ENCODE peak calls at places on chromosomes 16 and 17, in ten cellular contexts. Z is suprapubic skin, O is sigmoid colon, A is stomach, P is GM12891, J is HCT116, E is endothelial cell of umbilical vein, Q is transverse colon, I is GM12892, F is K562. S is an unnamed sample.
A peak's percentile ranks its signal among the peaks of the same experiment; 100 is the strongest.

GRCh38 chr17:14741516-14741915 is 440.6 kb downstream of the HS3ST3B1 start:
- DNase-seq in P (no peak), Q (no peak), I (no peak), E (no peak), J (no peak), O (no peak), Z (no peak), A (no peak), F (no peak), S (no peak)

GRCh38 chr17:56290486-56291118 is 137.3 kb downstream of the ANKFN1 start:
- DNase-seq in E (peak; percentile 26), P (no peak), Z (no peak), I (no peak), Q (no peak), J (no peak), O (no peak), F (no peak), A (no peak), S (no peak)

GRCh38 chr16:48592839-48593429 is 17.0 kb downstream of the N4BP1 start:
- DNase-seq in O (no peak), Z (no peak), I (no peak), J (no peak), P (no peak), E (no peak), Q (no peak), F (no peak), A (no peak), S (no peak)

GRCh38 chr16:86459266-86459665 is 51.1 kb upstream of the FOXF1 start:
- DNase-seq in Q (no peak), J (no peak), O (peak; percentile 80), P (no peak), E (no peak), F (no peak), A (no peak), I (no peak), Z (no peak), S (no peak)

GRCh38 chr17:60327870-60328362 is 64.0 kb downstream of the USP32 start:
- DNase-seq in E (no peak), P (no peak), Q (no peak), F (no peak), J (no peak), Z (no peak), I (no peak), A (no peak), O (no peak), S (no peak)

GRCh38 chr17:30443721-30444120 is 33.5 kb upstream of the GOSR1 start:
- DNase-seq in E (no peak), O (no peak), Z (no peak), A (no peak), J (no peak), P (no peak), F (no peak), I (no peak), Q (no peak), S (no peak)

GRCh38 chr17:67813803-67814180 is 11.5 kb upstream of the BPTF start:
- DNase-seq in E (no peak), P (no peak), J (no peak), O (no peak), F (no peak), Q (no peak), I (no peak), Z (no peak), A (no peak), S (no peak)

GRCh38 chr17:39927928-39928867 is 666 bp downstream of the LRRC3C start:
- DNase-seq in A (peak; percentile 46), Q (peak; percentile 46), F (no peak), I (no peak), E (peak; percentile 19), P (no peak), Z (peak; percentile 78), O (peak; percentile 85), J (no peak), S (no peak)

GRCh38 chr16:56547120-56547948 is 17.5 kb upstream of the MT4 start:
- DNase-seq in J (no peak), O (peak; percentile 70), E (no peak), P (no peak), Q (no peak), F (peak; percentile 11), A (no peak), Z (no peak), I (no peak), S (peak; percentile 41)

GRCh38 chr16:85935957-85936760 is 37.2 kb downstream of the IRF8 start:
- DNase-seq in I (peak; percentile 63), P (peak; percentile 69), Z (no peak), J (no peak), Q (peak; percentile 46), E (no peak), O (no peak), A (no peak), F (no peak), S (no peak)

DNA sequence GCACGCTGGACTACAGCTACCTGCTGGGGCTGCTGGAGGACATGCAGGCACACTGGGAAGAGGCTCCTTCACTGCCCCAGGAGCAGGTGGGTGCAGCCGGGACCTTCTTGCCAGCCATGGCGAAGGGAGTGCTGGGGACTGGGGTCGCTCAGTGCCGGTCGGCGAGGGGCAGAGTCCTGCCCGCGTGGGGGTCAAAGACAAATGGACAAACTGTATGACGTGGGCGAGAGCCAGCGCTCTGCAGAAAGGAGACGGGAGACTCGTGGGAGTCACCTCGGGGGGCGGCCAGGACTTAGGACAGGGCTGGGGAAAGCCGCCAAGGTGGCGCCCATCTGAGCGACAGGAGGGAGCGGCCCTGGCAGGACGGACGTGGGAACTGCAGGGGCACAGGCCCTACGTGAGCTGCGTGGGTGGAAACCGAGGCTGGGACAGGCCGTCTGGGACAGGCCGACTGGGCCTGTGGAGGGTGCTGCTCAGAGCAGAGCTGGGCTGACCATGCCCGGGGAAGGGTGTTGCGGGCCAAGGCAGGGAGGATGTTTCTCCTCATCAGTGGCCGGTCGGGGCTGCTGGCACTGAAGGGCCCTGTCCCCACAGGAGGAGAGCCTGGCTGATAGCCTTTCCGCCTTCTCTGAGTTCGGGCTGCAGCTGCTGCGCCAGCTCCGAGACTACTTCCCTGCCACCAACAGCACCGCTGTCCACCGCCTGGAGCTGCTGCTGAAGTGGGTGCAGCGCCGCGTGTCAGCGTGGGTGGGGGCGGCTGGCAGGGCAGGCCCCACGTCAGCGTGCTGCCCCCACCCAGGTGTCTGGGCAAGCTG is 8.0 kb downstream of the TSR3 start:
- DNase-seq in J (no peak), P (no peak), Q (no peak), O (no peak), F (no peak), Z (no peak), E (no peak), I (no peak), A (no peak), S (no peak)
- TF ChIP-seq POLR2AphosphoS5 in J (no peak), P (no peak), Q (no peak), O (no peak), F (no peak), Z (no peak), E (no peak), I (no peak), A (no peak), S (no peak)

DNA sequence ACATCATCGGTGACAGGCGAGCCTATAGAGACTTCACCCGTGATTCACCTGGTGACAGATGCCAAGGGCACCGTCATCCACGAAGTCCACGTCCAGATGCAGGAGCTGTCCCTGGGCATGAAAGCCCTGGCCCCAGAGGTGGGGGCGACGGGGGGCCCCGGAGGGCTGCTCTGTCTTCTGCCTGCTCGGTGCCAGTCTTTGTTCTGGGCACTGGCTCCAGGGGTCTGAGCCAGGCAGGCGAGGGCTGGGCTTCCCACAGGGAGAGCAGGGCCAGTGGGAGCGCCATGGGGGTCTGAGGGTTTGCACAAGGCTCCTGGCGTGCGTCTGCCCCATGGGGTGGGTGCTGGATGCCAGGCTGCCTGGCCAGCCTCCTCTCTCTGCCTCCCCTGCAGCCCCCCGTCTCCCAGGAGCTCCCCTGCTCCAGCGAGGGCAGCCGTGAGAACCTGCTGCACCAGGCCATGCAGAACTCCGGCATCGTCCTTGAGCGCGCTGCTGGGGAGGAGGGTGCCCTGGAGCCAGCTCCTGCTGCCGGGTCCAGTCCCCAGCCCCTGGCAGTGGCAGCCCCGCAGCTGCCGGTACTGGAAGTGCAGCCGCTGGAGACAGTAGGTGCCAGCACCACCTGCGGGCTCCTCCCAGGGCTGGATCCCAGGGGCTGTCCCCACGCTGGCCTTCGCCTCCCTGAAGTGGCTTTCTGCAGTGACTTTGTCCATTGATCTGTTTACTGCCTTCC is 3.0 kb upstream of the DNASE1L2 start:
- DNase-seq in I (no peak), Z (peak; percentile 62), F (no peak), Q (no peak), E (no peak), P (no peak), J (no peak), A (no peak), O (no peak), S (no peak)
- TF ChIP-seq POLR2A in I (no peak), Z (no peak), F (peak; percentile 23), Q (no peak), E (no peak), P (no peak), J (no peak), A (no peak), O (no peak), S (no peak)

GRCh38 chr17:81084691-81085419 is 49.9 kb downstream of the BAIAP2 start:
- DNase-seq in A (peak; percentile 93), Z (no peak), F (no peak), Q (no peak), O (no peak), P (no peak), J (no peak), I (no peak), E (no peak), S (no peak)
- TF ChIP-seq POLR2AphosphoS5 in A (peak; percentile 12), Z (no peak), F (no peak), Q (no peak), O (no peak), P (no peak), J (no peak), I (no peak), E (no peak), S (no peak)

GRCh38 chr17:75627094-75627493 is 6.1 kb upstream of the SMIM5 start:
- DNase-seq in Q (no peak), A (no peak), Z (no peak), E (no peak), O (no peak), F (no peak), J (no peak), P (no peak), I (no peak), S (no peak)

GRCh38 chr17:75629157-75629556 is 4.1 kb upstream of the SMIM5 start:
- DNase-seq in Z (no peak), E (no peak), I (no peak), Q (no peak), F (no peak), J (no peak), P (no peak), A (no peak), O (no peak), S (no peak)

GRCh38 chr17:75630071-75630917 is 2.9 kb upstream of the SMIM5 start:
- DNase-seq in P (no peak), Q (no peak), I (no peak), J (no peak), O (no peak), E (no peak), F (no peak), Z (no peak), A (no peak), S (no peak)

GRCh38 chr17:75626496-75627038 is 6.7 kb upstream of the SMIM5 start:
- DNase-seq in O (no peak), Q (no peak), I (no peak), A (no peak), E (no peak), Z (no peak), F (no peak), J (no peak), P (no peak), S (no peak)

DNA sequence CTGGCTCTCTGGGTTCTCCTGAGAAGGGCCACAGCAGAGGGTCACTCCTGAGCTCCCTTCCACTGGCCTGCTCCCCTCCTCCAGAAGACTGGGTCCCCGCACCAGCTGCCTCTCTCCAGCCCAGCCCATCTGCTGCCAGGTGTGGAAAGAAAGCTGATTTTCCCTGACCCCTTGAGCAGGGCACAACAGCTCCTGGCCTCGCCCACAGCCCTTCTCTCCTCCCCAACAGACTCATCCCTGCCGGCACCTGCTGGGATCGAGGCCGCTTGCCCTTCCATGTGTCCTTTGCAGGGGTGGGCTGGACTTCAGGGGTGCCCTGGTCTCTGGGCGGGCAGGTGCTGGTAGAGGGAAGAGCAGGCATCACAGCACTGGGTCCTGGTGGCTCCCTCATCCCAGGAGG is 4.8 kb upstream of the SMIM5 start:
- DNase-seq in E (no peak), F (no peak), O (no peak), Z (no peak), J (no peak), P (no peak), I (no peak), Q (no peak), A (no peak), S (no peak)
- TF ChIP-seq POLR2A in E (no peak), F (no peak), O (no peak), Z (no peak), J (no peak), P (no peak), I (no peak), Q (no peak), A (no peak), S (no peak)